ENCODE peak calls at places on chromosomes 16 and 17, in eight cellular contexts. E is mesendoderm; Y is CD8-positive, alpha-beta memory T cell; S is CD4-positive, CD25-positive, alpha-beta regulatory T cell; M is pancreas; R is cardiac muscle cell; O is Peyer's patch; I is mammary epithelial cell. N is an unnamed sample.
A peak's percentile ranks its signal among the peaks of the same experiment; 100 is the strongest.

GRCh38 chr17:50986989-50987660 is 121.0 kb upstream of the TOB1 start:
- DNase-seq in O (no peak), R (peak; percentile 9), S (no peak), M (no peak), E (no peak), I (peak; percentile 2), Y (no peak), N (no peak)

GRCh38 chr17:62163847-62164246 is 98.8 kb upstream of the MED13 start:
- DNase-seq in O (peak; percentile 87), E (no peak), R (no peak), M (peak; percentile 13), S (no peak), I (no peak), Y (no peak), N (no peak)

GRCh38 chr16:3112058-3112880 is at the start of gene ZNF205:
- DNase-seq in E (peak; percentile 86), M (peak; percentile 84), R (peak; percentile 78), S (no peak), Y (no peak), O (peak; percentile 84), I (peak; percentile 71), N (peak; percentile 83)

GRCh38 chr17:11608396-11608795 is 10.1 kb downstream of the DNAH9 start:
- DNase-seq in M (peak; percentile 65), E (no peak), S (no peak), R (peak; percentile 11), Y (no peak), O (peak; percentile 64), I (no peak), N (peak; percentile 49)

GRCh38 chr17:32854177-32854576 is 22.7 kb downstream of the MYO1D start:
- DNase-seq in O (no peak), E (peak; percentile 58), S (no peak), M (no peak), I (peak; percentile 27), R (no peak), Y (no peak), N (no peak)

GRCh38 chr16:48047273-48047672 is 108.5 kb downstream of the ABCC12 start:
- DNase-seq in S (no peak), O (no peak), Y (no peak), E (no peak), R (no peak), I (no peak), M (no peak), N (no peak)

GRCh38 chr16:65679785-65680184 is 557.9 kb upstream of the CDH11 start:
- DNase-seq in S (no peak), I (no peak), E (no peak), M (no peak), R (no peak), Y (no peak), O (no peak), N (no peak)

GRCh38 chr16:66315210-66315825 is 51.2 kb upstream of the CDH5 start:
- DNase-seq in I (peak; percentile 38), M (peak; percentile 47), R (peak; percentile 88), O (peak; percentile 86), E (peak; percentile 81), S (peak; percentile 24), Y (peak; percentile 17), N (peak; percentile 76)

GRCh38 chr17:42236760-42237159 is 39.4 kb downstream of the STAT5B start:
- DNase-seq in E (no peak), O (no peak), I (no peak), R (no peak), Y (no peak), S (no peak), M (no peak), N (no peak)

GRCh38 chr17:35022536-35023063 is 40.9 kb downstream of the RFFL start:
- DNase-seq in E (peak; percentile 44), M (peak; percentile 23), O (peak; percentile 84), Y (peak; percentile 61), I (peak; percentile 92), S (peak; percentile 46), R (peak; percentile 84), N (no peak)

GRCh38 chr16:70741779-70742125 is 55.9 kb upstream of the MTSS2 start:
- DNase-seq in S (no peak), E (no peak), I (no peak), M (no peak), R (no peak), O (no peak), Y (no peak), N (no peak)

GRCh38 chr16:66913711-66914110 is 5.0 kb downstream of the CDH16 start:
- DNase-seq in I (no peak), R (no peak), Y (no peak), S (no peak), E (no peak), M (no peak), O (no peak), N (no peak)

GRCh38 chr17:11598274-11599221 is at the start of gene DNAH9:
- DNase-seq in Y (no peak), R (peak; percentile 77), O (peak; percentile 95), M (peak; percentile 99), I (peak; percentile 17), E (peak; percentile 99), S (no peak), N (no peak)

DNA sequence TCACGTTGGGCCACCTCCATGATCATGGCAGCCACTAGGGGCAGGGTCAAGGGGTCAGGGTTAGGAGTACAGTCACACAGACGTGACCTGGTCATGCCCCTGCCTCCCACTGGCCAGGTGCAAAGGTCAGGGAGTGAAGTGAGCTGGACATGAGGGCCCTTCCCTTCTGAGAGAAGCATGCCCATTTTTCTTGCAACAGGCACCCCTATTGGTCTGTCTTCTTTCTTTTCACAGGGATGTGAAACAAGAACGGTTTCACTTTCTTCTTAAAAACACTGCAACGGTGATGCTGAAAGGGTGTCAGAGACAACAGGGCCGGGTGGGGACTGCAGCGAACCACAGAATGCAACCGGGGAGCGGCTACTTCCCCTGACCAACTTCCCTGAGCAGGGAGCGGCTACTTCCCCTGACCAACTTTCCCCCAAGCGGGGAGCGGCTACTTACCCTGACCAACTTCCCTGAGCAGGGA is 52.1 kb upstream of the DOC2B start:
- DNase-seq in O (peak; percentile 30), R (no peak), I (no peak), E (no peak), Y (no peak), S (no peak), M (peak; percentile 1), N (no peak)
- H3K27ac ChIP-seq in O (peak overlapping the region; percentile 56), R (no peak overlapping the region), I (no peak overlapping the region), E (no peak overlapping the region), Y (no peak overlapping the region), S (no peak overlapping the region), M (no peak overlapping the region), N (no peak overlapping the region)

DNA sequence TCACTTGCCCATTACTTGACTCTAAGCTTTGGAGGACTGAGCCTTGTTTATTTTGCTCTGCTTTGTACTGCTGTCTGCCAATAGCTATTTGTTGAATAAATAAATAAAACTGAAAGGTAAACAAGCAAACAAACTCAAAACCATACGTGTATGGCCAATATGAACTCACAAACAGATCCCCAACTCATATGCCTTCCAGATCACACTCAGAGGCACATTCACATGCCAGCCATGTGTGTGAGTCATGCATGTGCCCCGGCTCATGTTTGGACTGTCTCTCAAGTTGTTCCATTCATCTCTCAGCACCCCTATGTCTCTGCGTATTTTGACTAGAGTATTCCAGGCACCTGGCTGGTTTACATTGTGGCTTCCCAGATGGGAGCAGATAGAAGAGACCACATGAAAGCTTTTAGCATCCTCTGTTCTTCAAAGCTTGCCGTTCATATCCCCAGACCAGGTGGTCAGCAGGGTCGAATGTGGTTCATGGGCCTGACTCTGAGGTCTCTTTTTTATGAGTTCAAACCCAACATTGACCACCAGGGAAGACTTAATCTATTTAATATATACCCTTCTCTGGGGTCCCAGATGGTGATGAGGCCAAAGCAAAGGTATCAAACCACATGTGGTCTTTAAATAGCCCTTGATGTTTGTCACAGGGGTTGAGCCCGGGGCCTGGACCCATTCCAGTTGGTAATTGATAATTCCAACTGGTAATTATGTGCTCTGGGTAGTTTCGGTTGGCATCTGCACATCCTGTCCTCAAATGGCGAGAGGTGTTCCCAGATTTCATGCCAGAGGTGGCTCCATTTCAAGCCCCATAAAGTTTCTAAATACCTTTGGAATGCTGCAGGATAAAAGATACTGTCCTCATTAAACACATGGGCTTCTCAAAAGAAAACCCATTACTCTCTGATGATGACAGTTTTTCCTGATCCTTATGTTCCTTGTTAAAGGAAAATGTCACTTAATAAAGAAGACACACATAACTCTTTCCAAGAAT is 287.3 kb upstream of the MAF start:
- DNase-seq in O (no peak), R (no peak), Y (no peak), S (no peak), M (no peak), E (no peak), I (no peak), N (no peak)
- H3K27ac ChIP-seq in O (no peak overlapping the region), R (no peak overlapping the region), Y (no peak overlapping the region), S (no peak overlapping the region), M (no peak overlapping the region), E (no peak overlapping the region), I (no peak overlapping the region), N (no peak overlapping the region)

GRCh38 chr17:49667854-49668253 is 10.0 kb downstream of the SPOP start:
- DNase-seq in R (no peak), M (no peak), E (no peak), O (no peak), I (no peak), Y (no peak), S (no peak), N (no peak)

GRCh38 chr17:49674507-49674906 is 3.4 kb downstream of the SPOP start:
- DNase-seq in O (no peak), R (no peak), Y (no peak), M (no peak), I (no peak), E (no peak), S (no peak), N (no peak)

GRCh38 chr17:49676276-49676868 is 1.5 kb downstream of the SPOP start:
- DNase-seq in M (no peak), R (peak; percentile 48), Y (peak; percentile 73), I (peak; percentile 41), E (peak; percentile 77), S (peak; percentile 30), O (no peak), N (no peak)

GRCh38 chr17:49670002-49670401 is 7.9 kb downstream of the SPOP start:
- DNase-seq in R (no peak), M (no peak), I (no peak), S (no peak), Y (no peak), E (no peak), O (no peak), N (no peak)

GRCh38 chr17:49670641-49671040 is 7.3 kb downstream of the SPOP start:
- DNase-seq in I (no peak), R (no peak), O (no peak), M (no peak), Y (no peak), S (no peak), E (no peak), N (no peak)
- H3K27ac ChIP-seq in I (no peak overlapping the region), R (no peak overlapping the region), O (no peak overlapping the region), M (no peak overlapping the region), Y (no peak overlapping the region), S (peak overlapping the region; percentile 9), E (no peak overlapping the region), N (no peak overlapping the region)

DNA sequence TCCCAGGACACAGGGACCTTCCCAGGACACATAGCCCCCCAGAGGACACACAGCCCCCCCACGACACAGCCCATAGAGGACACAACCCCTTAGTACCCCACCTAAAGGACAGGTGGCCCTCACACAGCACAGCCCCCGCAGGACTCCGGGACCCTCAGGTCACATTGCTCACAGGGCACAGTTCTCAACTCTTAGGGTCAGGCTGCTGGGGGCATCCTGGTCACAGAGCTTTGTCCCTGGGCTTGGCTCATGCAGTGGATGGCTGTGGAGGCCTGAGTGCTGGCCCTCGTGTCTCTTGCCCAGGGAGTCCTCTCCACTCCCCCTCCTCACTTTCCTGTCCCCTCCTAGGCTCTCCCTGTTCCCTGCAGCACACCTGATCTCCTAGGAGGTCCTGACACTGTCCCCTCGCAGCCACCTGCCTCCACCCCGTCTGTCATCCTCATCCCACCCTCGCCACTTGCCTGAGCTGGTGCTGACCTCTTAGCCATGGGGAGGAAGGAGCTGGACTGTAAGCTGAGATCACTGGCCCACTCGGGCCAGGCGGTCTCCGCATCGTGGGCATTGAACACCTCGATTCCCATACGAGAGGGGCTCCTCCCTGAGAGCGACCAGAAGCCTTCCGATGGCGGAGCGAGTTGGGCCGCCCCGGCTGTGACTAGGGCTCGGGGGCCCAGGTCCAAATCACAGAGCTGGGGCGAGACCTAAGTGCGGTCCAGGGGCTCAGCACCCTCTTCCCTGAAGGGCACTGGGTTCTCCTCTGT is 1.4 kb upstream of the WDR45B start:
- DNase-seq in E (no peak), R (no peak), Y (no peak), I (no peak), S (no peak), O (no peak), M (no peak), N (no peak)
- H3K27ac ChIP-seq in E (no peak overlapping the region), R (peak overlapping the region; percentile 34), Y (no peak overlapping the region), I (no peak overlapping the region), S (peak overlapping the region; percentile 51), O (no peak overlapping the region), M (no peak overlapping the region), N (no peak overlapping the region)

N was measured in SJCRH30.